ENCODE peak calls at places on chromosome 1, in eight cellular contexts. O is sigmoid colon, S is stomach, Y is transverse colon, L is K562, U is ovary, X is A549, Z is tibial nerve. H is an unnamed sample.

GRCh38 chr1:67623906-67624305 is 61.1 kb upstream of the GADD45A start:
- DNase-seq in L (no peak), X (no peak), S (no peak), Y (no peak), U (no peak), Z (no peak), O (no peak), H (no peak)

GRCh38 chr1:222777977-222778376 is 36.9 kb upstream of the DISP1 start:
- DNase-seq in L (no peak), U (no peak), S (no peak), X (peak; percentile 36), O (no peak), Y (no peak), Z (no peak), H (no peak)

GRCh38 chr1:231734417-231734816 is 107.8 kb downstream of the DISC1 start:
- DNase-seq in X (no peak), O (no peak), S (no peak), Y (no peak), Z (no peak), U (peak; percentile 45), L (no peak), H (no peak)

GRCh38 chr1:188433428-188433827 is 1604.7 kb downstream of the PLA2G4A start:
- DNase-seq in Z (no peak), X (no peak), O (no peak), S (no peak), L (no peak), U (no peak), Y (no peak), H (no peak)

GRCh38 chr1:157403203-157403602 is 149.1 kb downstream of the FCRL5 start:
- DNase-seq in Z (no peak), S (no peak), X (peak; percentile 9), L (no peak), Y (no peak), O (no peak), U (no peak), H (no peak)

GRCh38 chr1:93905734-93906133 is 3.5 kb downstream of the GCLM start:
- DNase-seq in U (no peak), L (no peak), Z (no peak), Y (no peak), X (no peak), O (no peak), S (no peak), H (no peak)

GRCh38 chr1:114131526-114132220 is 22.0 kb downstream of the SYT6 start:
- DNase-seq in Y (no peak), X (no peak), O (peak; percentile 30), S (no peak), L (no peak), Z (no peak), U (no peak), H (no peak)

GRCh38 chr1:241789061-241789460 is 58.9 kb upstream of the EXO1 start:
- DNase-seq in L (no peak), O (no peak), U (no peak), X (no peak), Z (no peak), Y (no peak), S (no peak), H (no peak)

GRCh38 chr1:204069887-204070286 is 3.0 kb upstream of the SOX13 start:
- DNase-seq in U (no peak), X (no peak), Y (no peak), Z (no peak), S (no peak), L (no peak), O (no peak), H (no peak)

DNA sequence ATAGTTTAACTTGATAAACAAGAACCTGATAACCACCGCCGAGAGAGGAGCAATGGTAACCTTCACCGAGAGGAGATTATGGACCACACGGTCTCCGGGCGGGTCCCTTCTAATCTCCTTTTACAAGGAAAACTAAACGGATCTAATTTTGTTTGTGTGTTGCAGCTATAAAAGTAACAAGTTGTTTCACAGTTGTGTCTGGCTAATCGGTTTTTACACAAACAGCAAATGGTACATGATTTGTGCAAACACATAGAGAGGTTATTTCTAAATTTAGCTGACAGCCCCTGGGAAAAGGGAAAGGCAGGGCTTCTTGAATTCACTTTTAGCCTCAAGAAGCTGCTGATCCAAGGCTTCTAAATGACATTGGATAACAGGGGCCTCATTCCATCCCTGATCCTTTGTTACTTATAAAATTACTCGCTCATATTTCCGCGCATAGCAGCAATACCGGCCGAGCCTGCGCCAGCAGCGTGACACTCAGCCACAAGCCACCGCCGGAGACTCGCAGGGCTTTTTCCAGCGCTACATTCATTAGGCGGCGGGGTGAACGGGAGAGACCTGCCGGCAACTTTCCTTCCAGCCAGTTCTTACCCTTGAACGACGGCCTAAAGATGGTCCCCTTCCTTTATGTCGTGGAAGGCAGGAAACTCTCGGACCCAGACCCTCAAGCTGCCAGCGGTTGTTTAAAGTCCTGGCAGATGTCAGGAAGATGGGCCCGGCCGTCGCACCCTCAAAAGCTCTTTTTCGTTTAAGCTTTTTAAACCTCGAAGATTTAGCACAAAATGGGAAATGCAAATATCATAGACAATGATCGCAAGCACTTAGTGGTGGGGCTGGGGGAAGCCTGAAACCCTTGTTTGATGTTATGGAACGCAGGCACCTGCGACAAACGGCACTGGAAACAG is 4.4 kb downstream of the FOXD3 start:
- DNase-seq in O (no peak), Z (no peak), L (no peak), S (no peak), Y (no peak), U (no peak), X (no peak), H (no peak)
- TF ChIP-seq EP300 in O (no peak), Z (no peak), L (no peak), S (no peak), Y (no peak), U (no peak), X (no peak), H (no peak)

DNA sequence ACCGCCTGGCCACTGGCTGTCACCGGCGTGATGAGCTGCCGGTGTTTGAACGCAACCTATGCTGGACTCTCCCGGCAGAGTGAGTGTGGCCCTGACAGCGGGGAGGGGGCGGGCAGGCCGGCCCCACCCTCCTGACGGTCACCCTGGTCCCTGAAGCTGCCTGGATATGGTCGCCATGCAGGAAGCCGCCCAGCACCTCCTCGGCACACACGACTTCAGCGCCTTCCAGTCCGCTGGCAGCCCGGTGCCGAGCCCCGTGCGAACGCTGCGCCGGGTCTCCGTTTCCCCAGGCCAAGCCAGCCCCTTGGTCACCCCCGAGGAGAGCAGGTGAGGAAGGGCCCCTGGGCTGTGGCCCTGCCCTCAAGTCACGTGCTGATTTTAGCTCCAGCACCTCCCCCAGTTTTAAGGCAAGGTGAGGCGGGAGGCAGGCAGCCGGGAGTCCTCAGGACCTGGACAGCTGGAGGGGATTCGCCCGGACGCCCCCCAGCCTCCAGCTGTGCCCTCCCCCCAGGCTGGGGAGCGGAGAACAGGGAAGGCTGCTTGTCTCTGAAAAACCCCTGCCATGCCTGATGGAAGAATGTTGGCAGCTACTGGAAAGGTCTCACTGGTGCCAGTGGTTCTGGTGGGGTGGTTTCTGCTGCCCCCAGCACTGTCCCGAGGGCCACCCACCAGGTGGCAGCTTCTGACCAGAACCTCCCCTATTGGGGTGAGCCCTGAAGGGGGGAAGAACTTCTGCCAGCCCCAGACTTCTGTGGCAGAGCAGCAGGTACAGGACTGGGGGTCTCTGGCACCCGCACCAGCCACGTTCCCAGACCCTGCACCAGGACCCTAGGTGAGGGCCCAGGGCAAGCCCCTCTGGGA is 1.4 kb downstream of the PUSL1 start:
- DNase-seq in Z (no peak), S (no peak), Y (no peak), O (no peak), X (no peak), L (no peak), U (no peak), H (no peak)
- TF ChIP-seq EP300 in Z (no peak), S (no peak), Y (no peak), O (no peak), X (no peak), L (no peak), U (no peak), H (no peak)

DNA sequence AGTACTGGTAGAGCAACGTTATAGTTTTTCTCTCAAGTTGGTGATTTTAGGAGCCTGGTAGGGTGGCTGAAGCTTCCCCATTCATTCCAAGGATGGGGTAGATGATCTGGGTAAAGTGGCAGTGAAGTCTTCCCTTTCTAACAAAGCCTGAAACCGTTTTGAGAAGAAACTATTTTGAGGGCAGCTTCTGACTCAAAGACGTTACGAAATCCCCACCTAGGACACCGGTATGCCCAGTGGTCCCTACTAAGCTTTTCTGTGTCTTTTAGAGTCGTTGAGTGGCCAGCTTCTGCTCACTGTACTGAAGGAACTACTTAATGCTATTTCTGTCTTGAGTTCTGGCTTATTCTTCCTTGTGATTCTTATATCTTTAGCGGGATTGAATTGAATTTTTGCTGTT is 1.4 kb downstream of the WDTC1 start:
- DNase-seq in S (no peak), O (no peak), Y (no peak), U (no peak), X (no peak), Z (no peak), L (no peak), H (no peak)
- TF ChIP-seq EP300 in S (no peak), O (no peak), Y (no peak), U (no peak), X (no peak), Z (no peak), L (no peak), H (no peak)

DNA sequence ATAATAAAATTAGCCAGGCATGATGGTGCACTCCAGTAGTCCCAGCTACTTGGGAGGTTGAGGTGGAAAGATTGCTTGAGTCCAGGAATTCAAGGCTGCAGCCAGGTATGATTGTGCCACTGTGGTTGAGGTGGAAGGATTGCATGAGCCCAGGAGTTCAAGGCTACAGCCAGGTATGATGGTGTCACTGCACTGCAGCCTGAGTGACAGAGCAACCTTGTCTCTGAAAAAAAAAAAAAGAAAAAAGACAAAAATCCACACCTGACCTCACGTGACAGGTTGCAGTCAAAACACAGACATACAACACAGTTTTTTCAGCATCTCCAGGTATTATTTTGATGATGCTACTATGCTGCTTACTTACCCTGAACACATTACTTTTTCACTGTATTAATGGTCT is 4.3 kb upstream of the AK2 start:
- DNase-seq in Z (no peak), X (no peak), O (no peak), S (no peak), L (no peak), U (no peak), Y (no peak), H (no peak)
- TF ChIP-seq EP300 in Z (no peak), X (no peak), O (no peak), S (no peak), L (no peak), U (no peak), Y (no peak), H (no peak)

DNA sequence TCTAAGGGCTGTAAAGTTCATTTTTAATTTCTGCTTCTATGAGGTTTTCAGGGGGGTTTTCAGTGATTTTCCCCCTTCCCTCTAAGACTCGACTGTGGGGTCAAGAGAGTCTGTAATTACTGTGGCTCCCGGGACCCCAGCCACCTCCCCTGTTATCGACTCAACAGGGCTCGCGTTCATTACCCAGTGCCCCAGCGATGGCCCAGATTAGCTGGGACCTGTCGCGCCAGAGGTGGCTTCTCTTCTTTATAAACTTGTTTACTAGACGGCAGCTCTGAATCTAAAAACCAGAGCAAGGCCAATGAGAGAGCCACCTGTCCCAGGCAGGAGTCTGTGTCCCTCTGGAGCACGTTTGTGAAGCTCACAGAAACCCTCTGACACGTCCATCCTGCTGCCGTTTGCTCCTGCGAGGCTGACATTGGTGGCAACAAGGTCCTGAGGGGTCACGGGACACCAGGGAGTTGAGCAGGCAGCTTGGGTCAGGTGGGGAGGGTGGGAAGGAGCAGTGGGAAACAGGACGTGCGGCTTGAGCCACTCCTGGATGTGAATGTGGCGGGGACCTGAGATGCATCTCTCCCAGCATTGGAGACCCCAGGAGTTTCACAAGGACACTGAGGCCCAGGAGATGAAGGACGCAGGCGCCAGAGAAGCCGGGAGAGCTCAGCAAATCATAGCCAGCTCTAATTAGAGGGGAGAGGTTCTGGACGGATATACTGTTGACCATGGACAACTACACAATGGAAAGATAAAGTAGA is 148.8 kb downstream of the PEX14 start:
- DNase-seq in X (no peak), S (no peak), L (no peak), U (no peak), O (peak; percentile 46), Y (no peak), Z (no peak), H (peak; percentile 50)
- TF ChIP-seq EP300 in X (no peak), S (no peak), L (no peak), U (no peak), O (no peak), Y (no peak), Z (no peak), H (no peak)

H was measured in suprapubic skin.